ENCODE peak calls at places on chromosomes 3 and 15, in ten cellular contexts. T, S, B, V, Z, D, M, X, J and R are unnamed samples.

GRCh38 chr3:70999730-71000129 is 583.8 kb downstream of the FOXP1 start:
- DNase-seq in T (no peak), S (no peak), B (no peak), V (no peak), Z (no peak), D (no peak), M (no peak), X (no peak), J (peak; percentile 4), R (no peak)

GRCh38 chr15:90087454-90088154 is 14.7 kb downstream of the IDH2 start:
- DNase-seq in T (no peak), S (peak; percentile 46), B (no peak), V (peak; percentile 82), Z (no peak), D (no peak), M (peak; percentile 41), X (no peak), J (peak; percentile 59), R (no peak)

GRCh38 chr3:172607305-172608121 is 84.3 kb upstream of the TNFSF10 start:
- DNase-seq in T (no peak), S (no peak), B (no peak), V (no peak), Z (peak; percentile 56), D (no peak), M (no peak), X (no peak), J (peak; percentile 54), R (no peak)

GRCh38 chr15:58369261-58369699 is 62.5 kb upstream of the LIPC start:
- DNase-seq in T (peak; percentile 60), S (peak; percentile 23), B (no peak), V (no peak), Z (no peak), D (no peak), M (no peak), X (no peak), J (no peak), R (no peak)

GRCh38 chr15:31197497-31198414 is 96.2 kb upstream of the TRPM1 start:
- DNase-seq in T (no peak), S (peak; percentile 26), B (no peak), V (no peak), Z (no peak), D (peak; percentile 57), M (peak; percentile 43), X (peak; percentile 39), J (no peak), R (peak; percentile 76)

GRCh38 chr3:74267583-74268184 is 346.8 kb downstream of the CNTN3 start:
- DNase-seq in T (peak; percentile 37), S (peak; percentile 23), B (no peak), V (peak; percentile 1), Z (peak; percentile 15), D (no peak), M (peak; percentile 51), X (peak; percentile 79), J (peak; percentile 20), R (no peak)

GRCh38 chr3:168249539-168250414 is 154.1 kb upstream of the GOLIM4 start:
- DNase-seq in T (peak; percentile 68), S (no peak), B (peak; percentile 71), V (peak; percentile 34), Z (peak; percentile 51), D (peak; percentile 77), M (peak; percentile 47), X (peak; percentile 92), J (peak; percentile 48), R (peak; percentile 85)

GRCh38 chr15:29988689-29989088 is 94.1 kb upstream of the GOLGA8J start:
- DNase-seq in T (no peak), S (no peak), B (no peak), V (no peak), Z (no peak), D (no peak), M (no peak), X (no peak), J (no peak), R (no peak)

GRCh38 chr3:31356941-31357340 is 175.8 kb upstream of the STT3B start:
- DNase-seq in T (no peak), S (peak; percentile 18), B (peak; percentile 15), V (no peak), Z (no peak), D (peak; percentile 83), M (no peak), X (no peak), J (no peak), R (peak; percentile 73)

GRCh38 chr3:107441617-107442016 is 64.4 kb downstream of the CCDC54 start:
- DNase-seq in T (no peak), S (no peak), B (no peak), V (no peak), Z (no peak), D (no peak), M (no peak), X (no peak), J (no peak), R (no peak)

GRCh38 chr3:24457719-24458118 is 36.9 kb downstream of the THRB start:
- DNase-seq in T (no peak), S (no peak), B (no peak), V (no peak), Z (no peak), D (no peak), M (no peak), X (no peak), J (peak; percentile 3), R (no peak)

GRCh38 chr3:111863942-111864341 is 4.9 kb downstream of the PHLDB2 start:
- DNase-seq in T (no peak), S (no peak), B (no peak), V (no peak), Z (peak; percentile 35), D (no peak), M (no peak), X (peak; percentile 22), J (no peak), R (no peak)

GRCh38 chr3:150371741-150372254 is 36.3 kb upstream of the TSC22D2 start:
- DNase-seq in T (peak; percentile 81), S (no peak), B (no peak), V (peak; percentile 64), Z (peak; percentile 86), D (no peak), M (no peak), X (peak; percentile 43), J (peak; percentile 78), R (no peak)

GRCh38 chr3:143975549-143976152 is 4.0 kb downstream of the DIPK2A start:
- DNase-seq in T (no peak), S (no peak), B (no peak), V (peak; percentile 15), Z (peak; percentile 12), D (no peak), M (peak; percentile 58), X (peak; percentile 21), J (peak; percentile 12), R (no peak)

GRCh38 chr3:143978263-143978631 is 6.6 kb downstream of the DIPK2A start:
- DNase-seq in T (no peak), S (no peak), B (no peak), V (no peak), Z (no peak), D (no peak), M (no peak), X (no peak), J (no peak), R (no peak)

GRCh38 chr3:143979041-143979440 is 7.4 kb downstream of the DIPK2A start:
- DNase-seq in T (no peak), S (no peak), B (no peak), V (no peak), Z (no peak), D (no peak), M (no peak), X (no peak), J (no peak), R (no peak)

GRCh38 chr3:143979813-143980212 is 8.2 kb downstream of the DIPK2A start:
- DNase-seq in T (no peak), S (no peak), B (no peak), V (no peak), Z (no peak), D (no peak), M (no peak), X (no peak), J (no peak), R (no peak)

GRCh38 chr3:143977326-143978262 is 6.0 kb downstream of the DIPK2A start:
- DNase-seq in T (no peak), S (no peak), B (no peak), V (no peak), Z (no peak), D (no peak), M (no peak), X (no peak), J (no peak), R (no peak)
- H3K27ac ChIP-seq in T (no peak overlapping the region), S (no peak overlapping the region), B (no peak overlapping the region), V (no peak overlapping the region), Z (peak overlapping the region; percentile 32), D (peak overlapping the region; percentile 85), M (no peak overlapping the region), X (no peak overlapping the region), J (no peak overlapping the region), R (peak overlapping the region; percentile 28)

DNA sequence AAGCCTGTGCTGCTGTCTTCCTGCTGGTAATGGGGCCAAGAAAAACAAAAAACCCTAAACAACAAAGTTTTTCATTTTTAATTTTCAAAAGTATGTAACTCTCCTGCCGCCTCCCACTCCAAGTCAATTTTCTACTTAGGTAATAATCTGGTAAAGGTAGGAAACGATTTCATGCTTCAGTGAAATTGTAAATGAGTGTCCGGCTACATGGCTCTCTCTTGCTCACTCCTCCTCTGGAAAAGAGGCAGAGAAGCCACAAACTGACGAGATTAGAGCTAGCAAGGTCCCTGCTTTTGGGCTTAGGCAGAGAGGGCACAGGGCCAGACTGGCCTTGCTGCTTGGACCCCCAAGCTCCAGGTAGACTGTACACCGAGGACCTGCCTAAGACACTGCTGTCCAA is 23.4 kb downstream of the KLHL25 start:
- DNase-seq in T (no peak), S (no peak), B (no peak), V (no peak), Z (no peak), D (no peak), M (no peak), X (no peak), J (no peak), R (no peak)
- H3K27ac ChIP-seq in T (no peak overlapping the region), S (no peak overlapping the region), B (peak overlapping the region; percentile 65), V (no peak overlapping the region), Z (peak overlapping the region; percentile 57), D (peak overlapping the region; percentile 23), M (no peak overlapping the region), X (no peak overlapping the region), J (peak overlapping the region; percentile 79), R (peak overlapping the region; percentile 73)

GRCh38 chr3:40705663-40706062 is 180.9 kb downstream of the ZNF621 start:
- DNase-seq in T (no peak), S (no peak), B (no peak), V (no peak), Z (no peak), D (no peak), M (no peak), X (no peak), J (no peak), R (no peak)

GRCh38 chr3:40701016-40701588 is 176.3 kb downstream of the ZNF621 start:
- DNase-seq in T (no peak), S (no peak), B (no peak), V (no peak), Z (no peak), D (no peak), M (no peak), X (no peak), J (no peak), R (no peak)

GRCh38 chr3:40704224-40704623 is 179.5 kb downstream of the ZNF621 start:
- DNase-seq in T (no peak), S (no peak), B (no peak), V (no peak), Z (no peak), D (no peak), M (no peak), X (no peak), J (no peak), R (no peak)
- H3K27ac ChIP-seq in T (no peak overlapping the region), S (no peak overlapping the region), B (no peak overlapping the region), V (no peak overlapping the region), Z (no peak overlapping the region), D (no peak overlapping the region), M (no peak overlapping the region), X (no peak overlapping the region), J (no peak overlapping the region), R (no peak overlapping the region)

GRCh38 chr3:183203670-183204069 is 41.1 kb upstream of the LAMP3 start:
- DNase-seq in T (no peak), S (no peak), B (no peak), V (no peak), Z (no peak), D (no peak), M (no peak), X (no peak), J (no peak), R (no peak)
- H3K27ac ChIP-seq in T (no peak overlapping the region), S (no peak overlapping the region), B (no peak overlapping the region), V (no peak overlapping the region), Z (no peak overlapping the region), D (no peak overlapping the region), M (no peak overlapping the region), X (no peak overlapping the region), J (no peak overlapping the region), R (no peak overlapping the region)